ENCODE peak calls at places on chromosomes 16 and 17, in four cellular contexts. N is IMR-90, O is HL-60, U is neural progenitor cell. Y is an unnamed sample. For H3K27me3, the result is how much of the 10 kb centered on the place peaks cover.

GRCh38 chr17:78356163-78356713 is 3.6 kb downstream of the SOCS3 start:
- DNase-seq in N (peak), O (peak), U (peak), Y (no peak)

GRCh38 chr16:85002643-85003042 is 8.7 kb downstream of the ZDHHC7 start:
- DNase-seq in N (no peak), O (no peak), U (peak), Y (no peak)

GRCh38 chr17:17837380-17837821 is 615 bp upstream of the SREBF1 start:
- DNase-seq in N (peak), O (no peak), U (peak), Y (no peak)

GRCh38 chr16:76386784-76387183 is 109.6 kb downstream of the CNTNAP4 start:
- DNase-seq in N (no peak), O (no peak), U (no peak), Y (no peak)

GRCh38 chr16:75559564-75560372 is 3.7 kb upstream of the TMEM231 start:
- DNase-seq in N (peak), O (no peak), U (peak), Y (no peak)

GRCh38 chr17:78798695-78799559 is 16.9 kb upstream of the CYTH1 start:
- DNase-seq in N (peak), O (no peak), U (peak), Y (peak)

GRCh38 chr16:982152-983043 is 828 bp downstream of the SOX8 start:
- DNase-seq in N (no peak), O (no peak), U (peak), Y (no peak)

GRCh38 chr16:24328835-24329418 is 72.8 kb downstream of the CACNG3 start:
- DNase-seq in N (no peak), O (no peak), U (peak), Y (no peak)

GRCh38 chr16:58638148-58639036 is 8.8 kb upstream of the CNOT1 start:
- DNase-seq in N (peak), O (peak), U (peak), Y (no peak)

GRCh38 chr17:2138768-2139167 is 83.9 kb downstream of the HIC1 start:
- DNase-seq in N (no peak), O (peak), U (no peak), Y (peak)

GRCh38 chr17:57645950-57646686 is 99.0 kb downstream of the CCDC182 start:
- DNase-seq in N (peak), O (peak), U (no peak), Y (no peak)

GRCh38 chr17:81270279-81270678 is 24.8 kb downstream of the SLC38A10 start:
- DNase-seq in N (no peak), O (no peak), U (no peak), Y (no peak)

GRCh38 chr17:10673318-10673717 is 16.2 kb upstream of the MYH3 start:
- DNase-seq in N (no peak), O (no peak), U (peak), Y (no peak)

GRCh38 chr17:19000531-19001011 is 4.0 kb downstream of the FAM83G start:
- DNase-seq in N (peak), O (no peak), U (peak), Y (no peak)

GRCh38 chr17:39231587-39232551 is 6.1 kb upstream of the STAC2 start:
- DNase-seq in N (peak), O (peak), U (peak), Y (no peak)

GRCh38 chr17:79981090-79981489 is 54.6 kb downstream of the TBC1D16 start:
- DNase-seq in N (no peak), O (no peak), U (peak), Y (no peak)

GRCh38 chr17:57419940-57420522 is 163.7 kb downstream of the MSI2 start:
- DNase-seq in N (no peak), O (no peak), U (no peak), Y (no peak)

GRCh38 chr17:9204026-9204425 is 182.7 kb downstream of the NTN1 start:
- DNase-seq in N (no peak), O (no peak), U (no peak), Y (no peak)

GRCh38 chr17:36443777-36444176 is 42.7 kb upstream of the ZNHIT3 start:
- DNase-seq in N (no peak), O (no peak), U (peak), Y (no peak)

GRCh38 chr17:77453613-77454559 is 313.1 kb downstream of the SEC14L1 start:
- DNase-seq in N (no peak), O (peak), U (no peak), Y (peak)

GRCh38 chr16:21608647-21609328 is 9.4 kb downstream of the METTL9 start:
- DNase-seq in N (no peak), O (peak), U (peak), Y (no peak)

GRCh38 chr16:626787-627457 is 3.9 kb upstream of the WFIKKN1 start:
- DNase-seq in N (peak), O (no peak), U (no peak), Y (no peak)

GRCh38 chr16:57694556-57695377 is at the start of gene DRC7:
- DNase-seq in N (peak), O (peak), U (peak), Y (no peak)

GRCh38 chr16:56258508-56259424 is 67.5 kb downstream of the GNAO1 start:
- DNase-seq in N (no peak), O (no peak), U (no peak), Y (no peak)

GRCh38 chr17:73308017-73308823 is 3.6 kb downstream of the CDC42EP4 start:
- DNase-seq in N (peak), O (peak), U (no peak), Y (peak)

DNA sequence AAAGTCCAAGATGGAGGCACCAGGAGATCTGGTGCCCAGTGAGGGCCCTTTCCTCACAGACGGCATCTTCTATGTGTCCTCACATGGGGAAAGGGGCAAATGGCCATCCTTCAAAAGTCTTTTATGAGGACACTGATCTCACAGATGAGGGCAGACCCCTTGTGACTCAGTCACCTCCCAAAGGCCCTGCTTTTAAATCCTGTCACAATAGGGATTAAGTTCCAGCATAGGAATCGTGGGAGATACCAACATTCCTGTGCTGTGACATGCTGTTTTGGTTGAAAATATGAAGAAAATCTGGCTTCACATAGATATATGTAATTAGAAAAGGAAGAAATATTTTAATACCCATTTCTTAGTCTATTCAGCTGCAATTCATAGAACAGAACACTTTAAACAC is 32.9 kb downstream of the VPS53 start:
- DNase-seq in N (peak), O (no peak), U (peak), Y (no peak)
- H3K27ac ChIP-seq in N (peak), O (no peak), U (peak), Y (no peak)

DNA sequence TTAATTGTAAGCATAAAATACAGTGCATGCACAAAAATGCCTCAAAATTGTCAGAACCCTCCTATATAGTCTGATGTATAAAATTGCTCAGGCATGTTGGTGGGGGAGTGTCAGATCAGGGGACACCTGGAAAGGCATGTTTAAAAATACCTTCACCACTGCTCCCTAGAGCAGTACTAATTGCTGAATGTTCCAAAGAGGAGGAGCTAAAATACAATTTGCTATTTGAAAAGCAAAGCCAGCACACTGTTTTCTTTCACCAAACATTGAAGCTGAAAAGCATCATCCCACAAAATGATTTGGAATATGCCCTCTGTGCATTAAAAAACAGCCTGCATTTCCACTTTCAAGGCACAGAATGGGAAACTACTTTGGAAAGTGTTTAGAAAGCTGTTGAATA is 2.6 kb downstream of the ADAMTS18 start:
- DNase-seq in N (no peak), O (no peak), U (no peak), Y (no peak)
- H3K27me3 ChIP-seq in N (under half), O (under half), U (half or more), Y (under half)

GRCh38 chr16:67167588-67167987 is 2.8 kb upstream of the NOL3 start:
- DNase-seq in N (no peak), O (no peak), U (no peak), Y (no peak)

GRCh38 chr16:67169011-67169451 is 1.3 kb upstream of the NOL3 start:
- DNase-seq in N (no peak), O (no peak), U (no peak), Y (no peak)

GRCh38 chr16:67170168-67170947 is at the start of gene NOL3:
- DNase-seq in N (peak), O (no peak), U (peak), Y (peak)

GRCh38 chr16:67170948-67171649 is 761 bp downstream of the NOL3 start:
- DNase-seq in N (peak), O (no peak), U (no peak), Y (no peak)

GRCh38 chr16:67169642-67170167 is 633 bp upstream of the NOL3 start:
- DNase-seq in N (no peak), O (no peak), U (peak), Y (no peak)
- H3K27ac ChIP-seq in N (peak), O (no peak), U (no peak), Y (peak)

DNA sequence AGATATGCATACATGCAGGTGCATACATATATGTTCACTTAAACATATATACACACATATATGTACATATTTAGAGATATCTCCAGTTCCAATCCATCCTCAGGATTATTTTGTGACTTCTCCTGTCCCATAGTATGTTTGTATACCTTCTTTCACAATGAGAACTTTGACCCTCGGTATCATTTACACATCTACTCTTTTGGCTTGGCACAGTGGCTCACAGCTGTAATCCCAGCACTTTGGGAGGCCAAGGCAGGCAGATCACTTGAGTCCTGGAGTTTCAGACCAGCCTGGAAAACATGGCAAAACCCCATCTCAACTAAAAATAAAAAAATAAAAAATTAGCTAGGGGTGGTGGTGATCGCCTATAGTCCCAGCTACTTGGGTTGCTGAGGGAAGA is 148.1 kb upstream of the CCL2 start:
- DNase-seq in N (no peak), O (no peak), U (no peak), Y (no peak)
- H3K27me3 ChIP-seq in N (under half), O (under half), U (under half), Y (under half)

GRCh38 chr16:15435216-15435864 is 952 bp downstream of the BMERB1 start:
- DNase-seq in N (no peak), O (no peak), U (peak), Y (no peak)
- H3K27ac ChIP-seq in N (peak), O (no peak), U (no peak), Y (peak)

GRCh38 chr16:87603684-87604571 is 1.6 kb downstream of the JPH3 start:
- DNase-seq in N (no peak), O (no peak), U (peak), Y (no peak)

GRCh38 chr16:87600246-87600645 is 2.1 kb upstream of the JPH3 start:
- DNase-seq in N (no peak), O (no peak), U (no peak), Y (no peak)

GRCh38 chr16:87602821-87603683 is 744 bp downstream of the JPH3 start:
- DNase-seq in N (no peak), O (no peak), U (peak), Y (no peak)

GRCh38 chr16:87601322-87602004 is 845 bp upstream of the JPH3 start:
- DNase-seq in N (no peak), O (no peak), U (peak), Y (no peak)

DNA sequence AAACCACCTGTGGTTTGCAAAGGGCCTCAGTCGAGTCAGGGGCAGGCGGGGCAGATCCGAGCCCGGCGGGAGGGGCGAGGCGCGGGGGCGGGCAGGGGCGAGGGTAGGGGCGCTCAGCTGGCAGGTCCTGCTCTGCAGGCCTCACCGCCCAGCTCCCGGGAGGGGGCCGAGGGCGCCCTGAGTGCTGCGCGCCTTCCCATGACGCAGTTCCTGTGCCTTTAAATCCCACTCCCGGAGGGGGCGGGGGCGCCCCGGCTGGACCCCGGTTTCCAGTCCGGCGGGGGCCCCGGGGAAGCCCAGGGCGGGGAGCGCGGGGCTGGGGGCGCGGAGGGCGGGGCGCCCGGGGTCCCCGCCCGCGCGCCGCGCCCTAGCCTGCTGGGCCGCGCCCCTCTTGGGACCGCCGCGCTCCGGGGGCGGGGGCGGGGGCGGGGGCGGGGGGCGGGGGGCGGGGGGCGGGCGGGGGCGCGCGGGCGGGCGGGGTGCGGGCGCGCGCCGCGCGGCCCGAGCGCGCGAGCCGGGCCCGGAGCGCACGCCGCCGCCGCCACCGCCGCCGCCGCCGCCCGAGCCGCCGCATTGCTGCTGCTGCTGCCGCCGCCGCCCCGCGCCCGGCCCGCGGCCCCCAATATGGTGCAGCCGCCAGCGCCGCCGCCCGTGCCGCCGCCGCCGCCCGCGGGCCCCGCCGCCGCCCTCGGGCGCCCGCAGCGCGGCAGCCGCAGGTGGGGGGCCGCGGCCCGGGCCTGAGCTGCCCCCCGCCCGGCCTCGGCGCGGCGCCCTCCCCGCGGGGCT is at the start of gene JPH3:
- DNase-seq in N (no peak), O (no peak), U (peak), Y (no peak)
- H3K27me3 ChIP-seq in N (half or more), O (under half), U (half or more), Y (under half)